ENCODE peak calls at places on chromosomes 7 and 10, in six cellular contexts. One of them, this sample, is unnamed.

GRCh38 chr7:115356139-115356746 is 434.3 kb downstream of the MDFIC start:
- DNase-seq in foreskin fibroblast: peak
- DNase-seq in BJ: no peak
- DNase-seq in kidney epithelial cell: no peak
- DNase-seq in mucosa of descending colon: no peak
- DNase-seq in CD4-positive, alpha-beta memory T cell: no peak
- DNase-seq in this sample: no peak

GRCh38 chr7:150791746-150792452 is 8.3 kb downstream of the TMEM176B start:
- DNase-seq in BJ: no peak
- DNase-seq in foreskin fibroblast: no peak
- DNase-seq in mucosa of descending colon: no peak
- DNase-seq in kidney epithelial cell: no peak
- DNase-seq in CD4-positive, alpha-beta memory T cell: no peak
- DNase-seq in this sample: no peak

GRCh38 chr10:107054469-107055156 is 109.9 kb downstream of the SORCS1 start:
- DNase-seq in mucosa of descending colon: no peak
- DNase-seq in CD4-positive, alpha-beta memory T cell: no peak
- DNase-seq in foreskin fibroblast: no peak
- DNase-seq in BJ: no peak
- DNase-seq in kidney epithelial cell: no peak
- DNase-seq in this sample: no peak

GRCh38 chr10:71737356-71738172 is 18.0 kb upstream of the C10orf105 start:
- DNase-seq in foreskin fibroblast: peak
- DNase-seq in kidney epithelial cell: no peak
- DNase-seq in BJ: peak
- DNase-seq in mucosa of descending colon: no peak
- DNase-seq in CD4-positive, alpha-beta memory T cell: no peak
- DNase-seq in this sample: no peak

GRCh38 chr7:89966100-89966499 is 188.2 kb upstream of the STEAP1 start:
- DNase-seq in CD4-positive, alpha-beta memory T cell: no peak
- DNase-seq in mucosa of descending colon: no peak
- DNase-seq in kidney epithelial cell: no peak
- DNase-seq in BJ: no peak
- DNase-seq in foreskin fibroblast: no peak
- DNase-seq in this sample: no peak

GRCh38 chr10:16809074-16809718 is 8.0 kb downstream of the RSU1 start:
- DNase-seq in foreskin fibroblast: peak
- DNase-seq in mucosa of descending colon: no peak
- DNase-seq in BJ: no peak
- DNase-seq in CD4-positive, alpha-beta memory T cell: peak
- DNase-seq in kidney epithelial cell: no peak
- DNase-seq in this sample: no peak

GRCh38 chr7:117023325-117023854 is 70.1 kb downstream of the ST7 start:
- DNase-seq in foreskin fibroblast: no peak
- DNase-seq in kidney epithelial cell: no peak
- DNase-seq in CD4-positive, alpha-beta memory T cell: no peak
- DNase-seq in BJ: no peak
- DNase-seq in mucosa of descending colon: no peak
- DNase-seq in this sample: no peak

GRCh38 chr7:50658696-50659095 is 93.5 kb upstream of the DDC start:
- DNase-seq in BJ: no peak
- DNase-seq in mucosa of descending colon: no peak
- DNase-seq in CD4-positive, alpha-beta memory T cell: no peak
- DNase-seq in foreskin fibroblast: no peak
- DNase-seq in kidney epithelial cell: no peak
- DNase-seq in this sample: no peak

GRCh38 chr10:8088504-8088903 is 34.0 kb downstream of the GATA3 start:
- DNase-seq in mucosa of descending colon: no peak
- DNase-seq in BJ: no peak
- DNase-seq in kidney epithelial cell: no peak
- DNase-seq in CD4-positive, alpha-beta memory T cell: peak
- DNase-seq in foreskin fibroblast: no peak
- DNase-seq in this sample: peak

GRCh38 chr7:77327932-77328628 is 88.1 kb downstream of the GSAP start:
- DNase-seq in mucosa of descending colon: no peak
- DNase-seq in kidney epithelial cell: no peak
- DNase-seq in BJ: no peak
- DNase-seq in CD4-positive, alpha-beta memory T cell: peak
- DNase-seq in foreskin fibroblast: peak
- DNase-seq in this sample: no peak

GRCh38 chr7:96449094-96449493 is 127.2 kb upstream of the SLC25A13 start:
- DNase-seq in kidney epithelial cell: no peak
- DNase-seq in CD4-positive, alpha-beta memory T cell: no peak
- DNase-seq in mucosa of descending colon: no peak
- DNase-seq in foreskin fibroblast: no peak
- DNase-seq in BJ: no peak
- DNase-seq in this sample: no peak

GRCh38 chr10:61841338-61841875 is 60.1 kb upstream of the ARID5B start:
- DNase-seq in mucosa of descending colon: no peak
- DNase-seq in BJ: no peak
- DNase-seq in foreskin fibroblast: no peak
- DNase-seq in CD4-positive, alpha-beta memory T cell: no peak
- DNase-seq in kidney epithelial cell: no peak
- DNase-seq in this sample: no peak

GRCh38 chr7:35605760-35606159 is 89.2 kb downstream of the HERPUD2 start:
- DNase-seq in BJ: peak
- DNase-seq in CD4-positive, alpha-beta memory T cell: no peak
- DNase-seq in foreskin fibroblast: peak
- DNase-seq in kidney epithelial cell: peak
- DNase-seq in mucosa of descending colon: no peak
- DNase-seq in this sample: no peak

GRCh38 chr10:103939498-103939897 is 21.5 kb upstream of the STN1 start:
- DNase-seq in kidney epithelial cell: no peak
- DNase-seq in foreskin fibroblast: no peak
- DNase-seq in CD4-positive, alpha-beta memory T cell: no peak
- DNase-seq in BJ: no peak
- DNase-seq in mucosa of descending colon: no peak
- DNase-seq in this sample: no peak

GRCh38 chr7:22549051-22549450 is 49.1 kb upstream of the STEAP1B start:
- DNase-seq in CD4-positive, alpha-beta memory T cell: no peak
- DNase-seq in foreskin fibroblast: no peak
- DNase-seq in BJ: no peak
- DNase-seq in kidney epithelial cell: no peak
- DNase-seq in mucosa of descending colon: no peak
- DNase-seq in this sample: no peak

GRCh38 chr7:22551768-22552513 is 52.0 kb upstream of the STEAP1B start:
- DNase-seq in foreskin fibroblast: no peak
- DNase-seq in CD4-positive, alpha-beta memory T cell: no peak
- DNase-seq in BJ: no peak
- DNase-seq in kidney epithelial cell: no peak
- DNase-seq in mucosa of descending colon: no peak
- DNase-seq in this sample: no peak

GRCh38 chr7:22548313-22548712 is 48.3 kb upstream of the STEAP1B start:
- DNase-seq in BJ: no peak
- DNase-seq in mucosa of descending colon: no peak
- DNase-seq in foreskin fibroblast: no peak
- DNase-seq in kidney epithelial cell: no peak
- DNase-seq in CD4-positive, alpha-beta memory T cell: no peak
- DNase-seq in this sample: no peak

GRCh38 chr7:22550514-22551010 is 50.6 kb upstream of the STEAP1B start:
- DNase-seq in foreskin fibroblast: peak
- DNase-seq in BJ: no peak
- DNase-seq in mucosa of descending colon: no peak
- DNase-seq in kidney epithelial cell: no peak
- DNase-seq in CD4-positive, alpha-beta memory T cell: no peak
- DNase-seq in this sample: no peak

DNA sequence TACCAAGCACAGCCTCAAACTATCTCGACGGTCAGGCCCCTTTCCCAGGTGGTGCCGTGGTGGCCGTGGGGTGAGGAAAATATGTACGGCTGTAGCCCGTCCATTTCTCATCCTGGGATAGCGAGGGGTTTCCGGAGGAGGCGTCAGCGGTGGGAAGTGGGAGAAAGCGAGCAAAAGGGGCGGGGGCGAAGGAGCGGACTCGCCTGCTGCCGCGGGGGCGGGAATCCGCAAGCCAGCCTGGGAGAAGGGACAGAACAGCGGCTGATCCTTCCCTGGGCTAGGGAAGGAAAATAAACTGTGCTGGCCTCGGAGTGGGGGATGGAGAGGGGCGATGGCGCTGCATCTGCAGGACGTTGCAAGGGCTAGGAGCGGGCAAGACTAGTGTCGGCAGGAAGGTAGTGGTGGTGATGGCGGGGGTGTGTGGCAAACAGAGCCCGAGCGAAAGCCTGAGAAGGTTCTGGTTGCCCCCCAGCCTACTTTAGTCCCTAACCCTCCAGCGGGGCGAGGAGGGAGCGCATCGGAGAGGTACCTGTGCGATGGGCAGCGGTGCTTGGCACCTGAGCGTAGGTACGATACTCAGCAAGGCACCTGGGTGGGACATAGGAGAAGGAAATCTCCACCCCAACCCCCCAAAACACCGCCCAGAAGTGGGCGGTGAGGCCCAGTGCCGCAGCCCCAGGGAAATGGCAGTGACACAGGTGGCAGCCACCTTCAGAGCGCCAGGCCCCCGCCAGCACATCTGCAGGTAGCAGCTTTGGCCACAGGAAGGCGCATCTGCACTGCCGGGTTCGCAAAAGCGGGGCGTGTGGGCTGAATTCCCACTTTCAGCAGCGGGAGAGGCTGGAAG is 49.9 kb upstream of the STEAP1B start:
- DNase-seq in foreskin fibroblast: peak
- DNase-seq in CD4-positive, alpha-beta memory T cell: peak
- DNase-seq in kidney epithelial cell: no peak
- DNase-seq in mucosa of descending colon: no peak
- DNase-seq in BJ: no peak
- DNase-seq in this sample: no peak
- H3K4me3 ChIP-seq in foreskin fibroblast: peak
- H3K4me3 ChIP-seq in CD4-positive, alpha-beta memory T cell: no peak
- H3K4me3 ChIP-seq in kidney epithelial cell: peak
- H3K4me3 ChIP-seq in mucosa of descending colon: no peak
- H3K4me3 ChIP-seq in BJ: peak
- H3K4me3 ChIP-seq in this sample: no peak

GRCh38 chr7:81688622-81689411 is 81.0 kb downstream of the HGF start:
- DNase-seq in foreskin fibroblast: no peak
- DNase-seq in mucosa of descending colon: no peak
- DNase-seq in BJ: no peak
- DNase-seq in kidney epithelial cell: no peak
- DNase-seq in CD4-positive, alpha-beta memory T cell: no peak
- DNase-seq in this sample: no peak

GRCh38 chr7:81685263-81685868 is 84.5 kb downstream of the HGF start:
- DNase-seq in foreskin fibroblast: peak
- DNase-seq in CD4-positive, alpha-beta memory T cell: no peak
- DNase-seq in mucosa of descending colon: no peak
- DNase-seq in kidney epithelial cell: no peak
- DNase-seq in BJ: no peak
- DNase-seq in this sample: no peak

GRCh38 chr7:81687062-81687461 is 82.8 kb downstream of the HGF start:
- DNase-seq in CD4-positive, alpha-beta memory T cell: no peak
- DNase-seq in kidney epithelial cell: no peak
- DNase-seq in mucosa of descending colon: no peak
- DNase-seq in BJ: no peak
- DNase-seq in foreskin fibroblast: no peak
- DNase-seq in this sample: no peak

GRCh38 chr7:81682873-81683272 is 87.0 kb downstream of the HGF start:
- DNase-seq in BJ: no peak
- DNase-seq in mucosa of descending colon: no peak
- DNase-seq in foreskin fibroblast: no peak
- DNase-seq in CD4-positive, alpha-beta memory T cell: no peak
- DNase-seq in kidney epithelial cell: no peak
- DNase-seq in this sample: no peak

DNA sequence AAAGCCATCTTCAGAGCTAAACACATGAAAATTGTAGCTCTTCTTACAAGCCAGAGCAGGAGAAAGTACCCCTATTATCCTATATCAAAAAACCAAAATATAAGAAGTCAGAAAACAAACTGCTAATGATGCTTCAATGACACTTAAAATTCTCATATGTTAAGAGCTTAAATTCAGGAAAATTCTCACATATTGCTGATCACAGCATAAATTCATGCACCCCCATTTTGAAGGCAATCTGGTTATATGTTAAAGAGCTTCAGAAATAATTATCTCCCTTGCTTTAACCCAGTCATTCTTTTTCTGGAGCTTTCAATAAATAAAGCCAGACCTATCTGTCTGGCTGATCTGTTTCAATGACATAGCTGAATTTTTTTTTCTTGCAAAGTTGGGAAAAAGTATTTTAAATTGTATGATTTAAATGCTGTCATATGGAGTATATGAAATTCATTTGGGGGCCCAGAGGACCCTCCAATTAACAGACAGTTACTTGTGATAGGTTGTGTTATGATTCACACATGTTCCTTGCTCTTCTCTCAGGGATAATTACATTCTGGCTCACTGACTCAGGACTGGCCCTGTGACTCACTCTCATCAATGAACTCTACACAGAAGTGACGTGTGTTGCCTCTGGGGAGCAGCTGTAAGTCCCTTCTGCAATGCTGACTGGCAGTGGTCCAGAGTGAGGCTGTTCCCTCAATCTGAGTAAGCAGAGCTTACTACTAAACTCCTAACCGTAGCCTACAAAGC is 85.2 kb downstream of the HGF start:
- DNase-seq in foreskin fibroblast: peak
- DNase-seq in mucosa of descending colon: peak
- DNase-seq in kidney epithelial cell: peak
- DNase-seq in CD4-positive, alpha-beta memory T cell: no peak
- DNase-seq in BJ: peak
- DNase-seq in this sample: no peak
- H3K4me3 ChIP-seq in foreskin fibroblast: no peak
- H3K4me3 ChIP-seq in mucosa of descending colon: no peak
- H3K4me3 ChIP-seq in kidney epithelial cell: no peak
- H3K4me3 ChIP-seq in CD4-positive, alpha-beta memory T cell: no peak
- H3K4me3 ChIP-seq in BJ: no peak
- H3K4me3 ChIP-seq in this sample: no peak

DNA sequence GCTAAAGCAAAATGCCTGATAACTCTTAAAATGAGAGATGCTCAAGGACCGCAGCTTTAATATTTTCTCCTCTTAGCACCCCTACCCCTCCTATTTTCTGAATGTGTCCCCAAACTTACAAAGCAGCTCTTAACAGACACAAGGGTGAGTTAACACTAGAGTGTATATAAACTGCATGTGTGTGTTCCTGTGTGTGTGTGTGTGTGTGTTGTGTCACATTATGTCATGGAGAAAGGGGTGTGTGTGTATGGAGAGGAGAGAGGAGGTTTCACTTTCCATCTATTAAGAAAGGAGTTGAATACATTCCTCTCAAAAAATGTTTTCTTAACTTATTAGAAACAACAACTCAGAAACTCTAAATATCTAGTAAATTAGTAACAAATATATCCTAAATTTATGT is 1.2 kb downstream of the PTN start:
- DNase-seq in CD4-positive, alpha-beta memory T cell: no peak
- DNase-seq in foreskin fibroblast: no peak
- DNase-seq in mucosa of descending colon: no peak
- DNase-seq in BJ: no peak
- DNase-seq in kidney epithelial cell: no peak
- DNase-seq in this sample: no peak
- H3K4me3 ChIP-seq in CD4-positive, alpha-beta memory T cell: no peak
- H3K4me3 ChIP-seq in foreskin fibroblast: peak
- H3K4me3 ChIP-seq in mucosa of descending colon: no peak
- H3K4me3 ChIP-seq in BJ: peak
- H3K4me3 ChIP-seq in kidney epithelial cell: no peak
- H3K4me3 ChIP-seq in this sample: no peak

DNA sequence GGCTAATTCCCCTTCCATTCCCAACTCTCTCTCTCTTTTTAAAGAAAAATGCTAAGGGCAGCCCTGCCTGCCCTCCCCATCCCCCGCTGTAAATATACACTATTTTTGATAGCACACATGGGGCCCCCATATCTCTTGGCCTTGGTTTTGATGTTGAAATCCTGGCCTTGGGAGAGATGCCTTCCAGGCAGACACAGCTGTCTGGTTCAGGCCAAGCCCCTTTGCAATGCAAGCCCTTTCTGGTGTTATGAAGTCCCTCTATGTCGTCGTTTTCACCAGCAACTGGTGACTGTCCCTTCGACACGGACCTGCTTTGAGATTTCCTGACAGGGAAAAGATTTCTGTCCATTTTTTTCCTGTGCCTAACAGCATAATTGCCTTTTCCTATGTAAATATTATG is 3.0 kb downstream of the ADRA2A start:
- DNase-seq in kidney epithelial cell: no peak
- DNase-seq in CD4-positive, alpha-beta memory T cell: no peak
- DNase-seq in BJ: no peak
- DNase-seq in mucosa of descending colon: no peak
- DNase-seq in foreskin fibroblast: no peak
- DNase-seq in this sample: no peak
- H3K4me3 ChIP-seq in kidney epithelial cell: no peak
- H3K4me3 ChIP-seq in CD4-positive, alpha-beta memory T cell: no peak
- H3K4me3 ChIP-seq in BJ: no peak
- H3K4me3 ChIP-seq in mucosa of descending colon: no peak
- H3K4me3 ChIP-seq in foreskin fibroblast: no peak
- H3K4me3 ChIP-seq in this sample: no peak